ENCODE peak calls at places on chromosome 13, in six cellular contexts. F, X, B, M, T and W are unnamed samples.

GRCh38 chr13:20191311-20191901 is 1.3 kb downstream of the GJB2 start:
- DNase-seq in B (no peak), T (no peak), M (no peak), X (no peak), F (peak; percentile 39), W (no peak)

GRCh38 chr13:48750588-48751383 is 97.1 kb downstream of the CYSLTR2 start:
- DNase-seq in T (no peak), B (no peak), X (no peak), M (no peak), F (no peak), W (no peak)

GRCh38 chr13:41188584-41188983 is 5.8 kb downstream of the KBTBD7 start:
- DNase-seq in X (no peak), T (no peak), B (no peak), M (no peak), F (no peak), W (no peak)

GRCh38 chr13:95059306-95059705 is 241.9 kb downstream of the ABCC4 start:
- DNase-seq in M (peak; percentile 19), F (peak; percentile 68), B (no peak), T (no peak), X (no peak), W (no peak)

GRCh38 chr13:113047587-113047986 is 58.0 kb upstream of the F7 start:
- DNase-seq in B (no peak), M (no peak), T (no peak), X (no peak), F (no peak), W (no peak)

GRCh38 chr13:48901786-48902185 is 73.9 kb upstream of the FNDC3A start:
- DNase-seq in M (no peak), F (no peak), T (no peak), X (no peak), B (no peak), W (no peak)

GRCh38 chr13:112227031-112227430 is 149.1 kb upstream of the SPACA7 start:
- DNase-seq in F (no peak), X (no peak), M (no peak), B (no peak), T (no peak), W (no peak)

GRCh38 chr13:28239374-28239773 is 101.0 kb downstream of the PAN3 start:
- DNase-seq in F (no peak), X (no peak), T (no peak), B (no peak), M (no peak), W (no peak)

GRCh38 chr13:56736966-56737365 is 403.8 kb upstream of the PRR20A start:
- DNase-seq in B (no peak), T (no peak), M (no peak), F (no peak), X (no peak), W (no peak)

GRCh38 chr13:102814025-102814607 is 15.2 kb downstream of the BIVM start:
- DNase-seq in X (no peak), B (no peak), M (no peak), T (no peak), F (no peak), W (no peak)

GRCh38 chr13:41916173-41916954 is 44.5 kb downstream of the VWA8 start:
- DNase-seq in X (no peak), M (no peak), T (peak; percentile 89), F (no peak), B (no peak), W (no peak)

GRCh38 chr13:73040968-73041580 is 17.7 kb upstream of the KLF5 start:
- DNase-seq in B (peak; percentile 24), F (no peak), X (no peak), M (no peak), T (no peak), W (no peak)

GRCh38 chr13:51041126-51041525 is 69.9 kb downstream of the C13orf42 start:
- DNase-seq in T (no peak), X (no peak), M (no peak), B (no peak), F (no peak), W (no peak)

GRCh38 chr13:44576396-44577235 is 486 bp upstream of the TSC22D1 start:
- DNase-seq in B (no peak), X (peak; percentile 22), F (no peak), M (peak; percentile 35), T (no peak), W (no peak)

GRCh38 chr13:93496985-93497673 is 270.5 kb downstream of the GPC6 start:
- DNase-seq in F (no peak), X (no peak), T (no peak), B (no peak), M (no peak), W (no peak)

GRCh38 chr13:21703846-21704245 is 33.0 kb downstream of the FGF9 start:
- DNase-seq in B (no peak), T (no peak), F (no peak), M (no peak), X (no peak), W (no peak)
- TF ChIP-seq CREB1 in B (no peak), T (no peak), F (no peak), M (no peak), X (no peak), W (no peak)

GRCh38 chr13:100304241-100304640 is 215.3 kb downstream of the PCCA start:
- DNase-seq in X (no peak), T (no peak), F (no peak), B (no peak), M (no peak), W (no peak)
- TF ChIP-seq CREB1 in X (no peak), T (no peak), F (no peak), B (no peak), M (no peak), W (no peak)

GRCh38 chr13:80105350-80105749 is 235.6 kb downstream of the SPRY2 start:
- DNase-seq in F (no peak), T (no peak), X (no peak), M (no peak), B (no peak), W (no peak)

GRCh38 chr13:80113714-80114454 is 227.0 kb downstream of the SPRY2 start:
- DNase-seq in X (no peak), B (no peak), T (no peak), M (no peak), F (no peak), W (no peak)

GRCh38 chr13:80109313-80109712 is 231.6 kb downstream of the SPRY2 start:
- DNase-seq in F (no peak), M (no peak), X (no peak), T (no peak), B (no peak), W (no peak)
- TF ChIP-seq CREB1 in F (no peak), M (no peak), X (no peak), T (no peak), B (no peak), W (no peak)

GRCh38 chr13:25371608-25372274 is at the start of gene ATP8A2:
- DNase-seq in F (peak; percentile 58), M (peak; percentile 45), B (no peak), T (no peak), X (peak; percentile 46), W (no peak)
- TF ChIP-seq CREB1 in F (no peak), M (no peak), B (no peak), T (no peak), X (no peak), W (no peak)

DNA sequence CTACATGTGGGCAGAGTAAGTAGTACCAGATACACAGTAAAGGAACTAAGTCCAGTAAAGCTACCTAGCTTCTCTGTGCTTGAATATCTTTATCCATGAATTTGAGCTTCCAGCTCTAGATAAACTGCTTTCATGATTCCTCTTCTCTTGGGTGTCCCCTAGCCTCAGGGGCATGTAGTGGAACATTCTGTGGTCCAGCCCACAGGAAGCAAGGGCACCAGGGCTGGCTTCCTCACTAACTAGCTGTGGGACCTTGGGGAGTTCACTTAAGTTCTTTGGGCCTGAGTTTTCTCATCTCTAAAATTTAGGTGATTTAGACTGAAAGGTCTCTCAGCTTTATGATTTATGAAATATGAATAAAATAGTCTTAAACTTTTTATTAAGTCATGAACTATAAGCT is 185.7 kb downstream of the KATNAL1 start:
- DNase-seq in F (no peak), B (no peak), M (no peak), T (no peak), X (no peak), W (no peak)
- TF ChIP-seq CREB1 in F (no peak), B (no peak), M (no peak), T (no peak), X (no peak), W (no peak)